ENCODE peak calls at places on chromosome 6, in nine cellular contexts. E is epithelial cell of proximal tubule, R is ovary, N is heart right ventricle, C is left lung, U is cardiac fibroblast, S is transverse colon, B is upper lobe of right lung, X is kidney epithelial cell. Y is an unnamed sample.

GRCh38 chr6:69018911-69019310 is 383.8 kb downstream of the ADGRB3 start:
- DNase-seq in E (no peak), R (no peak), N (no peak), C (no peak), U (no peak), S (no peak), B (no peak), X (no peak), Y (no peak)

GRCh38 chr6:46421239-46421638 is 70.0 kb downstream of the RCAN2 start:
- DNase-seq in E (no peak), R (no peak), N (no peak), C (no peak), U (peak), S (no peak), B (no peak), X (no peak), Y (no peak)

GRCh38 chr6:132811276-132811675 is 3.1 kb upstream of the RPS12 start:
- DNase-seq in E (no peak), R (no peak), N (no peak), C (no peak), U (peak), S (no peak), B (no peak), X (no peak), Y (no peak)

GRCh38 chr6:149028767-149029405 is 282.1 kb downstream of the UST start:
- DNase-seq in E (peak), R (peak), N (peak), C (peak), U (peak), S (peak), B (no peak), X (peak), Y (peak)

GRCh38 chr6:72250664-72251063 is 364.3 kb downstream of the RIMS1 start:
- DNase-seq in E (no peak), R (no peak), N (no peak), C (no peak), U (peak), S (no peak), B (no peak), X (no peak), Y (no peak)

GRCh38 chr6:138044972-138045371 is 62.2 kb downstream of the PERP start:
- DNase-seq in E (no peak), R (no peak), N (no peak), C (no peak), U (no peak), S (no peak), B (no peak), X (no peak), Y (no peak)

GRCh38 chr6:16504608-16505007 is 256.7 kb downstream of the ATXN1 start:
- DNase-seq in E (no peak), R (no peak), N (no peak), C (no peak), U (no peak), S (no peak), B (no peak), X (no peak), Y (no peak)

GRCh38 chr6:26273673-26274595 is 91.1 kb upstream of the BTN3A2 start:
- DNase-seq in E (no peak), R (no peak), N (no peak), C (no peak), U (peak), S (no peak), B (no peak), X (no peak), Y (no peak)

GRCh38 chr6:137764464-137764863 is 102.6 kb upstream of the TNFAIP3 start:
- DNase-seq in E (peak), R (no peak), N (no peak), C (no peak), U (peak), S (no peak), B (no peak), X (peak), Y (peak)

GRCh38 chr6:11432713-11433450 is 104.7 kb upstream of the TMEM170B start:
- DNase-seq in E (no peak), R (no peak), N (no peak), C (no peak), U (no peak), S (no peak), B (no peak), X (peak), Y (peak)

GRCh38 chr6:38436726-38437465 is 202.8 kb downstream of the BTBD9 start:
- DNase-seq in E (no peak), R (no peak), N (no peak), C (no peak), U (peak), S (no peak), B (no peak), X (no peak), Y (no peak)

GRCh38 chr6:53281518-53282215 is 67.1 kb downstream of the ELOVL5 start:
- DNase-seq in E (no peak), R (no peak), N (no peak), C (no peak), U (no peak), S (no peak), B (no peak), X (no peak), Y (no peak)

GRCh38 chr6:143784316-143784715 is 58.8 kb upstream of the LTV1 start:
- DNase-seq in E (no peak), R (no peak), N (no peak), C (no peak), U (no peak), S (no peak), B (no peak), X (no peak), Y (no peak)

GRCh38 chr6:25013249-25013648 is 77.5 kb upstream of the RIPOR2 start:
- DNase-seq in E (no peak), R (no peak), N (no peak), C (no peak), U (no peak), S (no peak), B (no peak), X (no peak), Y (no peak)

GRCh38 chr6:38349795-38350194 is 289.9 kb downstream of the BTBD9 start:
- DNase-seq in E (no peak), R (no peak), N (no peak), C (no peak), U (peak), S (no peak), B (no peak), X (no peak), Y (peak)

GRCh38 chr6:11938285-11938890 is 73.7 kb upstream of the HIVEP1 start:
- DNase-seq in E (no peak), R (no peak), N (no peak), C (no peak), U (no peak), S (peak), B (no peak), X (peak), Y (no peak)

GRCh38 chr6:20203561-20204528 is 8.4 kb downstream of the MBOAT1 start:
- DNase-seq in E (no peak), R (no peak), N (no peak), C (no peak), U (no peak), S (no peak), B (no peak), X (no peak), Y (no peak)

GRCh38 chr6:32664354-32664753 is 2.1 kb downstream of the HLA-DQB1 start:
- DNase-seq in E (no peak), R (no peak), N (no peak), C (no peak), U (no peak), S (no peak), B (no peak), X (no peak), Y (no peak)

GRCh38 chr6:150668882-150669476 is 69.3 kb downstream of the PLEKHG1 start:
- DNase-seq in E (no peak), R (no peak), N (no peak), C (no peak), U (no peak), S (no peak), B (no peak), X (no peak), Y (no peak)

GRCh38 chr6:28488916-28489365 is 26.7 kb downstream of the GPX6 start:
- DNase-seq in E (no peak), R (peak), N (no peak), C (no peak), U (peak), S (no peak), B (no peak), X (no peak), Y (peak)

GRCh38 chr6:15744824-15745402 is 82.1 kb upstream of the DTNBP1 start:
- DNase-seq in E (no peak), R (no peak), N (no peak), C (no peak), U (no peak), S (no peak), B (no peak), X (no peak), Y (no peak)

GRCh38 chr6:110491644-110492317 is 15.4 kb upstream of the SLC22A16 start:
- DNase-seq in E (no peak), R (no peak), N (no peak), C (no peak), U (peak), S (no peak), B (no peak), X (no peak), Y (no peak)

GRCh38 chr6:139392834-139393233 is 18.4 kb upstream of the CITED2 start:
- DNase-seq in E (no peak), R (no peak), N (no peak), C (no peak), U (peak), S (no peak), B (no peak), X (no peak), Y (no peak)

GRCh38 chr6:91812596-91813274 is 1225.9 kb upstream of the MAP3K7 start:
- DNase-seq in E (no peak), R (no peak), N (no peak), C (no peak), U (no peak), S (no peak), B (no peak), X (no peak), Y (no peak)

GRCh38 chr6:164308339-164308738 is 893.8 kb downstream of the QKI start:
- DNase-seq in E (no peak), R (no peak), N (no peak), C (no peak), U (no peak), S (no peak), B (no peak), X (no peak), Y (no peak)

GRCh38 chr6:31180500-31180899 is 10.0 kb upstream of the POU5F1 start:
- DNase-seq in E (no peak), R (peak), N (peak), C (peak), U (peak), S (no peak), B (peak), X (no peak), Y (no peak)

DNA sequence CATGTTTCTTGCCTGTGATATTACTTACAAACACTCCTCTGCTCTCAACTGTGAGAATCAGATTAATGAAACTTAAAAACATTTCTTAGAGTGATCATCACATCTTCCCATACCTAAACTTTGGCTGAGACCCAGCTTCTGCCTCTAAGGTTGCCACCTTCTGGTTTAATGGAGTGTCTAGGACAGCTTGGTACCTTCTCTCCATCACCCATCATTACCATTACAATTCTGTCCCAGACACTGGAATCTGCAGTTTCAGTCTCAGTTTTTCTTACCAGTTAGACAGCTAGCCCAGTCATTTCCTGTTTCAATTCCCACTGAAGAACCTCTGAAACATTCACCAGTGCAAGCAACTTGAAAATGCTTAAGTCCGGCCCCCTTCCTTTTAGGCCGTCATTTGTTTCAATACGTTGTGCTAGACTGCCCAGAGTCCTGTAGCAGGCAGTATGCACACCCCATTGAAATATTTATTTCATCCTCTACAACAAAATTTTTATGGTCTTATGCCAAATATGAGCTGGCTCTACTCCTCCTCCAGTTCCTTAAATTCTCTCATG is 107.0 kb upstream of the FOXO3 start:
- DNase-seq in E (no peak), R (no peak), N (peak), C (no peak), U (peak), S (no peak), B (no peak), X (no peak), Y (peak)
- TF ChIP-seq CTCF in E (no peak), R (no peak), N (no peak), C (no peak), U (peak), S (no peak), B (no peak), X (no peak), Y (no peak)

GRCh38 chr6:104527761-104528415 is 331.8 kb downstream of the HACE1 start:
- DNase-seq in E (no peak), R (no peak), N (no peak), C (no peak), U (peak), S (peak), B (no peak), X (no peak), Y (no peak)

GRCh38 chr6:104525677-104526322 is 333.9 kb downstream of the HACE1 start:
- DNase-seq in E (peak), R (peak), N (peak), C (peak), U (peak), S (peak), B (peak), X (peak), Y (no peak)

GRCh38 chr6:104526383-104526782 is 333.3 kb downstream of the HACE1 start:
- DNase-seq in E (no peak), R (no peak), N (no peak), C (no peak), U (peak), S (no peak), B (no peak), X (no peak), Y (no peak)

GRCh38 chr6:104527311-104527710 is 332.4 kb downstream of the HACE1 start:
- DNase-seq in E (no peak), R (no peak), N (no peak), C (no peak), U (no peak), S (no peak), B (no peak), X (no peak), Y (no peak)

GRCh38 chr6:104522533-104522932 is 337.2 kb downstream of the HACE1 start:
- DNase-seq in E (no peak), R (no peak), N (no peak), C (no peak), U (no peak), S (no peak), B (no peak), X (no peak), Y (no peak)
- H3K4me3 ChIP-seq in E (no peak), R (no peak), N (no peak), C (no peak), U (no peak), S (no peak), B (no peak), X (no peak), Y (no peak)

DNA sequence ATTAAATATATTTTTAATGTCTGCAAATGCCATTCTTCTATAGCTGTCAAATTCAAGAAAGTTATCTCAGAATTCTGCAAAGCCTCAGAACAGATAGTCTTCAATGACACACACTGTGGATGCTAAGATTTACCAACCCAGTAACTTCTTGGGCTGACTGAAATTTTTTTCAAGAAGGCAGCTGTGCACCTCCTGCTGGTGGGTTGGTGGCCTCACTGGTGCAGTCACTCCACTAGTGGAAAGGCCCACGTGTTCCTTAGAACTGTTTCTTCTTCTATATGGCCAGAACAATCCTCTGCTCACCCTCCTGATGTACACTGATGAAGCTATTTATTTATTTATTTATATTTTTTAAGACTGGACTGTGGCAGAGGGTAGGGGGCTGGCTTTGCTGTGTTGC is 28.1 kb upstream of the MTCL3 start:
- DNase-seq in E (no peak), R (no peak), N (no peak), C (no peak), U (peak), S (no peak), B (no peak), X (no peak), Y (no peak)
- TF ChIP-seq CTCF in E (peak), R (no peak), N (no peak), C (no peak), U (peak), S (no peak), B (peak), X (peak), Y (no peak)

GRCh38 chr6:43933111-43933885 is 163.3 kb downstream of the VEGFA start:
- DNase-seq in E (no peak), R (no peak), N (no peak), C (peak), U (no peak), S (no peak), B (peak), X (no peak), Y (no peak)
- H3K4me3 ChIP-seq in E (no peak), R (no peak), N (no peak), C (no peak), U (no peak), S (no peak), B (no peak), X (no peak), Y (no peak)

DNA sequence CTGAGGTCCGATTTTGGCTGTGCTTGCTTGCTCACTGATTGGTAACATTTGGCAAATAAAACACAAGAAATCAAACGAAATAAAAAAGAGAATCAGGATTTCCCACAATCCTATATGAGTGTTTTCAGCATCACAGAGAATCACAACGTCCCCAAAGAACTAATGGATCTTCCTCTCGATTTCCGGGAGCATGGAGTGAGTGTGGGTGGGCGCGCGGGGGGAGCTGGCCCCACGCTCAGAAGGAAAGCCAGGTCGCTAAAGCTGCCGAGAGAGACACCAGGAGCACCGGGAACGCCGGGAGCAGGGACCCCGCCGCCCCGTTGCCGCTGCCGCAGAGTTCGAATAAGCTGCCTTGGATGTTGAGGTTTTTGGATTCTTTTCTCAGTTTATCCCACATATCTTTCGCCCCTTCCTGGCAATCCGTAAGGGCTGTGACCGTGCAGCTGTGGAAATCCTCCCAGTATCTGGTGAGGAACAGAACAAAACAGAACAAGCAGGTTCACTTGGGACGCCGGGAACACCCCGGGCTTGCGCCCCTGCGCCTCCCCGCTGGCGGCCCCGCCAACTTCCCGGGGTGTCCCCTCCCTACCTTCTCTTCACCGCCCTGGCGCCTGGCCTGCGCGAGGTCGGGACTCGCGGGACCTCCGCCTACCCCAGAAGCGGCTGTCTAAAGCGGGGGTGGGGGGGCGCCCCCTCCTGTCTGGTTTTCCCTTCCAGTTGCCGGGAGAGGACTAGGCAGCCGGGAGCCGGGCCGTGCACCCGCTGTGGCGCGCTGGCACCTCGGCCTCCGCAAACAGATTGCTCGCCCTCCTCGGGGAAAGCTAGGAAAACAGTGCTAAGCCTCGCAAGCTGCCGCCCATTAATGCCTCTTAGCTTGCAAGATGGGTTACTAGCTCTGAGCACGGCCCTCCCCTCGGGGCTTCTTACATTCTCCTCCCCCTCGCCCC is 7.7 kb downstream of the NRN1 start:
- DNase-seq in E (no peak), R (no peak), N (peak), C (no peak), U (no peak), S (no peak), B (no peak), X (no peak), Y (no peak)
- TF ChIP-seq CTCF in E (no peak), R (no peak), N (no peak), C (no peak), U (no peak), S (no peak), B (peak), X (no peak), Y (peak)

Y was measured in AG04449.